ENCODE peak calls at places on chromosomes 4 and X, in six cellular contexts. P, L, Z, X, J and V are unnamed samples.

GRCh38 chr4:168683595-168683994 is 186.7 kb downstream of the PALLD start:
- DNase-seq in L (no peak), J (no peak), Z (peak; percentile 39), P (no peak), X (no peak), V (no peak)

GRCh38 chr4:2449051-2449450 is 19.9 kb upstream of the RNF4 start:
- DNase-seq in L (no peak), Z (no peak), J (no peak), P (no peak), X (no peak), V (no peak)

GRCh38 chrX:50905334-50905733 is 5.2 kb upstream of the BMP15 start:
- DNase-seq in L (no peak), J (no peak), P (no peak), X (no peak), Z (peak; percentile 11), V (no peak)

GRCh38 chr4:25953740-25954139 is 39.7 kb downstream of the SMIM20 start:
- DNase-seq in J (no peak), L (no peak), P (peak; percentile 27), X (no peak), Z (peak; percentile 49), V (no peak)

GRCh38 chr4:17554568-17554967 is 22.4 kb upstream of the LAP3 start:
- DNase-seq in Z (no peak), P (no peak), J (no peak), X (no peak), L (no peak), V (no peak)

GRCh38 chr4:94375364-94375763 is 32.7 kb upstream of the HPGDS start:
- DNase-seq in J (no peak), Z (no peak), P (no peak), X (no peak), L (no peak), V (no peak)

GRCh38 chr4:143251781-143252180 is 67.1 kb downstream of the USP38 start:
- DNase-seq in J (no peak), P (no peak), L (no peak), Z (peak; percentile 74), X (no peak), V (no peak)

GRCh38 chrX:107678957-107679740 is 50.8 kb downstream of the PRPS1 start:
- DNase-seq in Z (peak; percentile 63), L (no peak), P (peak; percentile 67), X (no peak), J (peak; percentile 44), V (peak; percentile 84)

GRCh38 chrX:154515803-154516654 is at the start of gene FAM3A:
- DNase-seq in X (peak; percentile 88), P (peak; percentile 93), Z (peak; percentile 80), L (peak; percentile 97), J (peak; percentile 89), V (peak; percentile 89)

DNA sequence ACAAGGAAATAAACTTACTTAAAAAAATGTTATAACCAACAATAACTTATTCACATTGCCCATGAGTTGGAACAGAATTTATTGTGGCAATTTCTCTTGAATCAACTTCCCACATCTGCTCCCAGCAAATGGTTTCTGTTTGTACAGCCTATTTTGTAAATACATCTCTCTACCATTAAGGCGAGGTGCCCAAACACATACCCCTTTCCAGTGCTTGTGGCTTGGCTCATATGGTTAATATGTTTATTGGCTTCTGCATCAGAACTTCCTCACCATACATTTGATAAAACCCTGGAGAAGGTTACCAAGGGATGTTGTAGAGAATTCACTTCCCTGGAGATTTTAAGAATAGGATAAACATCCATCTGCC is 207.1 kb downstream of the SOWAHB start:
- DNase-seq in P (no peak), L (no peak), X (no peak), Z (no peak), J (no peak), V (no peak)
- H3K4me3 ChIP-seq in P (peak overlapping the region; percentile 54), L (peak overlapping the region; percentile 61), X (peak overlapping the region; percentile 87), Z (peak overlapping the region; percentile 29), J (no peak overlapping the region), V (no peak overlapping the region)

DNA sequence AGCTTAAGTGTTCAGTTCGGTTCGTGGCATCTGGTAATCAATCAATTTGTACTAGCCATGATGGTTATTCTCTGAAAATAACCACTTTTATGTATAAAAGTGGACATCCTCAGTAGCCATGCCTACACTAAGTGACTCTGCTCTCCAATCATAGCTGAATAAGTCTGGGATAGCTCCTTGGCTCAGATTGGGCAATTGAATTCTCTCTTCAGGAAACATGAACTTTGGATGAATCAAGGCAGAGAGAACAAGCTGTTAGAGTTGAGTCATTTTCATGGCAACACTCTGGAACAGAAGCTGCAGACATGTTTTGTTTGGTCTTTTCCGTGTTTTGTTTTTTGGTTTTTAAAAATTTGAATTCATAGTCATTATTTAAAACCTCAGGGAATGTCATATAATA is 66.8 kb upstream of the TMEM164 start:
- DNase-seq in Z (peak; percentile 27), L (no peak), X (no peak), P (no peak), J (no peak), V (no peak)
- H3K27ac ChIP-seq in Z (no peak overlapping the region), L (no peak overlapping the region), X (no peak overlapping the region), P (no peak overlapping the region), J (no peak overlapping the region), V (no peak overlapping the region)

GRCh38 chrX:25005382-25006185 is 10.2 kb downstream of the ARX start:
- DNase-seq in L (no peak), J (no peak), Z (no peak), P (no peak), X (no peak), V (no peak)

GRCh38 chrX:25005034-25005381 is 10.8 kb downstream of the ARX start:
- DNase-seq in X (no peak), L (no peak), P (no peak), Z (no peak), J (no peak), V (no peak)

GRCh38 chrX:25004040-25004439 is 11.7 kb downstream of the ARX start:
- DNase-seq in J (no peak), Z (no peak), X (no peak), L (no peak), P (no peak), V (no peak)

GRCh38 chrX:25003066-25003849 is 12.5 kb downstream of the ARX start:
- DNase-seq in X (no peak), L (peak; percentile 32), P (no peak), J (no peak), Z (no peak), V (no peak)

GRCh38 chrX:25004485-25005032 is 11.2 kb downstream of the ARX start:
- DNase-seq in J (no peak), P (no peak), X (no peak), Z (no peak), L (no peak), V (no peak)
- H3K27me3 ChIP-seq in J (peaks cover 17% of the 10 kb centered on the region), P (peaks cover 82% of the 10 kb centered on the region), X (peaks cover 100% of the 10 kb centered on the region), Z (peaks cover 20% of the 10 kb centered on the region), L (peaks cover 46% of the 10 kb centered on the region), V (peaks cover 4% of the 10 kb centered on the region)

DNA sequence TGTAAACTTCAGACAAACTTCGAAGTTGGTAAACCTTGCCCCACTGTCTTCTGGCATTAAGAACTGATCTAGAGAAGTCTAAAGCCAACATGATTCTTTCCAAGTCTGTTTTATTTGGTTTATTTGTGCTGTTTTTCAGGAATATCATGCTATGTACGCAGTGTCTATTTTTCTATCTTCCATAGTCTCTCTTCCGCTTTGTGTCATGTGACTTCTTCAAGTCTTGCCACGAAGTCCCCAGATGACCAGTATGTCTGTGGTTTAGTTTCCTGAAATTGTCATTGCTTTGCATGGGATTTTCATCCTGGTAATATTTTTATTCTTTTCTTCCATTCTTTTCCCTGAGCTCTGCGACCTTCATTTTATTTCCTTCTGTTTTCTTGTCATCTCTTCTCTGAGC is 15.1 kb downstream of the PNMA6E start:
- DNase-seq in P (no peak), Z (no peak), J (no peak), L (no peak), X (no peak), V (no peak)
- H3K4me3 ChIP-seq in P (no peak overlapping the region), Z (no peak overlapping the region), J (no peak overlapping the region), L (no peak overlapping the region), X (no peak overlapping the region), V (no peak overlapping the region)

DNA sequence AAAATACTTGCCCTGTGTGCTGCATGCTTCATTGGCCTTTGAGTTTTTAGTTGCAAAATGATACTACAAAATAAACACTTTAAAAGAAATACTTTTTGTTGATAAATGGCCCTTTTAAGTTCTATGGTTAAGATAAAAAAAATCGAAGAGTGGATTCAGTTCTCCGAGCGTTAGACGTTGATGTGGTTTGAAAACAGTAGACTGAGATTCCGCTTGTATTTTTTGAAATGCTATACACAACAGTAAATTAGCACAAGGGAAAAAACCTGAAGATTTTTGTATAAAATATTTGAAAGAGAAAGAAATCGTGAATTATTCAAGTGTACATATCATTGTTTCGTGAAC is 1.4 kb downstream of the BMP2K start:
- DNase-seq in J (no peak), P (no peak), L (no peak), X (no peak), Z (no peak), V (no peak)
- H3K27ac ChIP-seq in J (no peak overlapping the region), P (peak overlapping the region; percentile 99), L (no peak overlapping the region), X (no peak overlapping the region), Z (peak overlapping the region; percentile 50), V (peak overlapping the region; percentile 73)

DNA sequence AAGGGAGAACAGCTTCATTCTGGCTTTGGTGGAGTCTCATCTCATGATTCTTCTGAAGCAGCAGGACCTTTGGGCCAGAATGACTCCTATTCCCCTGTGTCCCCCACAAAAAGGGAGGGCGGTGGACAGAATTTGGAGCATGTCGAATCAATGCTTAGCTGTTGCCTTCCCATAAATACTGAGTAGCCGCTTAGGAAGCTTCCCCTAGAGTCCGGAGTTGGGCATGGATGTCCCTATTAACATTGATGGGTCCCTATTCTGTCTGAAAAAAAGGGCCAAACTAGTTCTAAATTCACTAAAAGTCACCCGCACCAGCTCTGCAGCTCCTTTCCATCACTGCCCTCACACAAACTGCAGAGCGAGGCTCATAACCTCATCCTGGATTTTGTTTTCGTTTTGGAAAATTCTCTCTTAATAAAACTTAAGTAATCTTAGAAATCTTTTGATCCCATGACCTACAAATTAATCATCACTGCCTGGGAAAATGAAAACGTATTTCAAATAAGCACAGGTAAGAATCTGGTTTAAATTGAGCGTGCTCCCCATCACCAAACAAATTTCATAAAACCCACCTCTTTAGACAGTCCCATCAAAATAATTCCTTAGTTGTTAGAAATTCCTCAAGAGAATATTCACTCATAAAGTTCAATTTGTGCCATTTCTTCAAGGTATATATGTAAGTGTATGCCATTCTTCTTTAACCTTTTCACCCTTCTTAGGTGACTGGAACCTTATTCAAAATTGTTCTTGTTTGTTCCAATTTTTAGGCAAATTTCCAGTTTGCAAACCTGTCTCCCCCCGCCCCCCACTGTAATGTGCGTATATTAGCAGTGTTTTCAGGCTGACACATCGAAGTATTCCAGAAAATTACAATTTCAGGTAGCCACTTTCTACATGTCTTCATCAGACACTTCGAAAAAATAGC is 53.3 kb upstream of the NKAP start:
- DNase-seq in L (no peak), J (no peak), Z (no peak), P (no peak), X (no peak), V (no peak)
- H3K27me3 ChIP-seq in L (peaks cover 39% of the 10 kb centered on the region), J (peaks cover 28% of the 10 kb centered on the region), Z (peaks cover 28% of the 10 kb centered on the region), P (peaks cover 100% of the 10 kb centered on the region), X (peaks cover 100% of the 10 kb centered on the region), V (peaks cover 38% of the 10 kb centered on the region)

DNA sequence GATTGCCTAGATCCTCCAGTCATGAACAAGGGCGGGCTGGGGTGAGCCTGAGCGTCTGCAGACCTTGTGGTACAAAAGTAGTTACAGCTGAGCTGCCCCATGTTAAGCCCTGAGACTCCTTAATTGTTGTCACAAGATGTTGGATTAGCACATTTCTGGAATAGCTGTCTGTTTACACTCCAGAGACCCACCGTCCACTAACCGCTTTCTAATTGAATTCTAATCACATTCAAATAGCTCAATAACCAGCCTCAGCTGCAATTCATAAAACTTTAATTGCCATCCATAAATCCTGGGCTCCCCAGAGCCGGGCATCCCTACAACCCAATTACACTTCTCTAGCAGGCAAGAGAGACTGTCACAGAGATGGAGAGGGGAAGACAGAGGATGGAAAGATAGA is 1.6 kb upstream of the GSX2 start:
- DNase-seq in P (no peak), X (no peak), Z (no peak), L (no peak), J (no peak), V (no peak)
- H3K4me3 ChIP-seq in P (no peak overlapping the region), X (no peak overlapping the region), Z (no peak overlapping the region), L (no peak overlapping the region), J (no peak overlapping the region), V (no peak overlapping the region)